ENCODE peak calls at places on chromosome 14, in nine cellular contexts. E is AG20443; D is NAMALWA; Z is B cell; X is IMR-90; J is effector CD8-positive, alpha-beta T cell; N is tibial artery; B is GM20000; V is GM12865. Q is an unnamed sample.

GRCh38 chr14:31395572-31396205 is 24.7 kb downstream of the HEATR5A start:
- DNase-seq in X (no peak), N (no peak), E (no peak), B (no peak), Z (no peak), V (no peak), D (no peak), J (no peak), Q (no peak)

GRCh38 chr14:74608959-74609611 is 3.0 kb downstream of the LTBP2 start:
- DNase-seq in B (peak; percentile 79), Z (peak; percentile 82), D (peak; percentile 82), J (peak; percentile 70), X (peak; percentile 89), E (peak; percentile 64), N (peak; percentile 91), V (peak; percentile 89), Q (peak; percentile 92)

GRCh38 chr14:99807413-99808132 is 14.4 kb downstream of the EML1 start:
- DNase-seq in X (no peak), J (no peak), B (no peak), D (peak; percentile 11), E (peak; percentile 58), V (no peak), N (no peak), Z (no peak), Q (no peak)

GRCh38 chr14:77037338-77037782 is 8.9 kb upstream of the IRF2BPL start:
- DNase-seq in E (no peak), N (no peak), D (no peak), X (no peak), V (no peak), J (no peak), Z (no peak), B (no peak), Q (no peak)

GRCh38 chr14:36941783-36942521 is 230.5 kb downstream of the SLC25A21 start:
- DNase-seq in Z (no peak), N (peak; percentile 59), D (peak; percentile 45), J (peak; percentile 1), E (peak; percentile 65), B (peak; percentile 23), V (peak; percentile 66), X (peak; percentile 64), Q (peak; percentile 72)

GRCh38 chr14:76375484-76375883 is 453 bp upstream of the ESRRB start:
- DNase-seq in Z (no peak), E (no peak), J (no peak), D (no peak), V (no peak), B (no peak), N (no peak), X (no peak), Q (no peak)

GRCh38 chr14:78763746-78764145 is 593.6 kb downstream of the NRXN3 start:
- DNase-seq in N (no peak), E (no peak), D (no peak), V (no peak), B (no peak), J (no peak), X (no peak), Z (no peak), Q (no peak)

GRCh38 chr14:61704554-61704953 is 9.2 kb downstream of the HIF1A start:
- DNase-seq in B (no peak), Z (no peak), J (no peak), E (no peak), N (no peak), V (no peak), X (no peak), D (no peak), Q (no peak)